ENCODE peak calls at places on chromosomes 4 and X, in ten cellular contexts. Z is stimulated activated CD8-positive, alpha-beta memory T cell treated with anti-CD3 and anti-CD28 coated beads, Interleukin-15, amount 100 ng/mL, for 1 hour; G is HFF-Myc; S is uterus; U is COR-L47; C is RPMI7951; F is fibroblast of lung; W is stimulated activated CD4-positive, alpha-beta T cell treated with anti-CD3 and anti-CD28 coated beads, Interleukin-4, amount 100 ng/mL, for 1 hour; H is ascending aorta; V is NCI-H146. R is an unnamed sample.

GRCh38 chr4:103099691-103100392 is at the start of gene BDH2:
- DNase-seq in Z (no peak), G (peak), S (peak), U (peak), C (peak), F (peak), W (no peak), H (no peak), V (peak), R (peak)

GRCh38 chr4:32775049-32775448 is 2054.9 kb downstream of the PCDH7 start:
- DNase-seq in Z (no peak), G (no peak), S (no peak), U (peak), C (no peak), F (peak), W (no peak), H (no peak), V (peak), R (no peak)

GRCh38 chrX:100659431-100660137 is 15.6 kb downstream of the SRPX2 start:
- DNase-seq in Z (no peak), G (no peak), S (no peak), U (no peak), C (peak), F (peak), W (no peak), H (no peak), V (no peak), R (no peak)

GRCh38 chr4:68570122-68570507 is 6.0 kb downstream of the UGT2B17 start:
- DNase-seq in Z (no peak), G (no peak), S (no peak), U (no peak), C (no peak), F (no peak), W (no peak), H (no peak), V (no peak), R (no peak)

GRCh38 chrX:120468071-120468470 is 1.0 kb downstream of the LAMP2 start:
- DNase-seq in Z (no peak), G (no peak), S (no peak), U (no peak), C (no peak), F (no peak), W (no peak), H (no peak), V (no peak), R (no peak)

GRCh38 chr4:126777649-126778048 is 855.1 kb upstream of the INTU start:
- DNase-seq in Z (no peak), G (peak), S (no peak), U (no peak), C (peak), F (peak), W (no peak), H (no peak), V (no peak), R (no peak)

GRCh38 chrX:141791856-141792255 is 46.3 kb upstream of the MAGEC3 start:
- DNase-seq in Z (no peak), G (no peak), S (no peak), U (no peak), C (no peak), F (peak), W (no peak), H (no peak), V (no peak), R (no peak)

GRCh38 chr4:12724520-12724919 is 759.6 kb downstream of the RAB28 start:
- DNase-seq in Z (no peak), G (no peak), S (no peak), U (no peak), C (peak), F (no peak), W (no peak), H (no peak), V (peak), R (no peak)

GRCh38 chr4:17385403-17385802 is 126.5 kb downstream of the QDPR start:
- DNase-seq in Z (no peak), G (no peak), S (no peak), U (no peak), C (peak), F (peak), W (no peak), H (no peak), V (no peak), R (peak)

GRCh38 chrX:82813671-82814078 is 694.4 kb upstream of the POU3F4 start:
- DNase-seq in Z (no peak), G (no peak), S (no peak), U (no peak), C (peak), F (peak), W (no peak), H (no peak), V (no peak), R (no peak)

GRCh38 chr4:119707336-119707735 is 78.7 kb upstream of the PDE5A start:
- DNase-seq in Z (no peak), G (no peak), S (no peak), U (no peak), C (no peak), F (no peak), W (no peak), H (no peak), V (no peak), R (no peak)

GRCh38 chrX:135327299-135327698 is 18.0 kb downstream of the ETDC start:
- DNase-seq in Z (no peak), G (no peak), S (no peak), U (no peak), C (peak), F (peak), W (no peak), H (no peak), V (no peak), R (no peak)

GRCh38 chr4:87657525-87657924 is 7.4 kb downstream of the DMP1 start:
- DNase-seq in Z (no peak), G (peak), S (no peak), U (no peak), C (peak), F (peak), W (no peak), H (no peak), V (no peak), R (no peak)